ENCODE peak calls at places on chromosomes 6 and 20, in eight cellular contexts. One of them, this sample, is unnamed. For H3K4me1, the result is how much of the 10 kb centered on the place peaks cover.

GRCh38 chr20:25247666-25248500 is at the start of gene PYGB:
- DNase-seq in OCI-LY7: peak
- DNase-seq in SK-N-SH: peak
- DNase-seq in hepatocyte: peak
- DNase-seq in neural progenitor cell: peak
- DNase-seq in PC-3: peak
- DNase-seq in MM.1S: peak
- DNase-seq in HCT116: peak
- DNase-seq in this sample: peak

GRCh38 chr6:46983007-46983411 is 59.1 kb downstream of the ADGRF1 start:
- DNase-seq in OCI-LY7: no peak
- DNase-seq in SK-N-SH: no peak
- DNase-seq in hepatocyte: peak
- DNase-seq in neural progenitor cell: peak
- DNase-seq in PC-3: peak
- DNase-seq in MM.1S: no peak
- DNase-seq in HCT116: no peak
- DNase-seq in this sample: peak

GRCh38 chr6:45607818-45608217 is 230.1 kb upstream of the SUPT3H start:
- DNase-seq in OCI-LY7: no peak
- DNase-seq in SK-N-SH: no peak
- DNase-seq in hepatocyte: no peak
- DNase-seq in neural progenitor cell: no peak
- DNase-seq in PC-3: peak
- DNase-seq in MM.1S: no peak
- DNase-seq in HCT116: peak
- DNase-seq in this sample: no peak

GRCh38 chr6:106027760-106028159 is 58.4 kb upstream of the PRDM1 start:
- DNase-seq in OCI-LY7: no peak
- DNase-seq in SK-N-SH: no peak
- DNase-seq in hepatocyte: no peak
- DNase-seq in neural progenitor cell: peak
- DNase-seq in PC-3: no peak
- DNase-seq in MM.1S: no peak
- DNase-seq in HCT116: no peak
- DNase-seq in this sample: peak

GRCh38 chr6:53347250-53347920 is 1.4 kb downstream of the ELOVL5 start:
- DNase-seq in OCI-LY7: peak
- DNase-seq in SK-N-SH: no peak
- DNase-seq in hepatocyte: peak
- DNase-seq in neural progenitor cell: no peak
- DNase-seq in PC-3: peak
- DNase-seq in MM.1S: peak
- DNase-seq in HCT116: no peak
- DNase-seq in this sample: peak

GRCh38 chr6:157481189-157481864 is 100.3 kb downstream of the ZDHHC14 start:
- DNase-seq in OCI-LY7: no peak
- DNase-seq in SK-N-SH: no peak
- DNase-seq in hepatocyte: no peak
- DNase-seq in neural progenitor cell: no peak
- DNase-seq in PC-3: no peak
- DNase-seq in MM.1S: no peak
- DNase-seq in HCT116: no peak
- DNase-seq in this sample: no peak

GRCh38 chr20:23143098-23143497 is 57.0 kb upstream of the CD93 start:
- DNase-seq in OCI-LY7: no peak
- DNase-seq in SK-N-SH: no peak
- DNase-seq in hepatocyte: peak
- DNase-seq in neural progenitor cell: no peak
- DNase-seq in PC-3: peak
- DNase-seq in MM.1S: no peak
- DNase-seq in HCT116: peak
- DNase-seq in this sample: no peak

GRCh38 chr6:25352265-25352664 is 73.1 kb downstream of the CARMIL1 start:
- DNase-seq in OCI-LY7: no peak
- DNase-seq in SK-N-SH: no peak
- DNase-seq in hepatocyte: no peak
- DNase-seq in neural progenitor cell: no peak
- DNase-seq in PC-3: no peak
- DNase-seq in MM.1S: no peak
- DNase-seq in HCT116: no peak
- DNase-seq in this sample: no peak

GRCh38 chr6:158769696-158770446 is 49.3 kb downstream of the EZR start:
- DNase-seq in OCI-LY7: no peak
- DNase-seq in SK-N-SH: no peak
- DNase-seq in hepatocyte: no peak
- DNase-seq in neural progenitor cell: no peak
- DNase-seq in PC-3: no peak
- DNase-seq in MM.1S: no peak
- DNase-seq in HCT116: no peak
- DNase-seq in this sample: no peak

GRCh38 chr6:107827541-107827940 is 3.4 kb upstream of the SCML4 start:
- DNase-seq in OCI-LY7: no peak
- DNase-seq in SK-N-SH: no peak
- DNase-seq in hepatocyte: no peak
- DNase-seq in neural progenitor cell: no peak
- DNase-seq in PC-3: no peak
- DNase-seq in MM.1S: no peak
- DNase-seq in HCT116: no peak
- DNase-seq in this sample: peak

GRCh38 chr6:37082390-37082789 is 76.9 kb downstream of the FGD2 start:
- DNase-seq in OCI-LY7: no peak
- DNase-seq in SK-N-SH: no peak
- DNase-seq in hepatocyte: no peak
- DNase-seq in neural progenitor cell: no peak
- DNase-seq in PC-3: no peak
- DNase-seq in MM.1S: no peak
- DNase-seq in HCT116: no peak
- DNase-seq in this sample: no peak

GRCh38 chr20:58542411-58543095 is 27.4 kb upstream of the APCDD1L start:
- DNase-seq in OCI-LY7: no peak
- DNase-seq in SK-N-SH: no peak
- DNase-seq in hepatocyte: no peak
- DNase-seq in neural progenitor cell: no peak
- DNase-seq in PC-3: peak
- DNase-seq in MM.1S: no peak
- DNase-seq in HCT116: peak
- DNase-seq in this sample: no peak

GRCh38 chr6:69881322-69882151 is 15.2 kb downstream of the COL19A1 start:
- DNase-seq in OCI-LY7: peak
- DNase-seq in SK-N-SH: no peak
- DNase-seq in hepatocyte: no peak
- DNase-seq in neural progenitor cell: no peak
- DNase-seq in PC-3: no peak
- DNase-seq in MM.1S: no peak
- DNase-seq in HCT116: no peak
- DNase-seq in this sample: no peak

DNA sequence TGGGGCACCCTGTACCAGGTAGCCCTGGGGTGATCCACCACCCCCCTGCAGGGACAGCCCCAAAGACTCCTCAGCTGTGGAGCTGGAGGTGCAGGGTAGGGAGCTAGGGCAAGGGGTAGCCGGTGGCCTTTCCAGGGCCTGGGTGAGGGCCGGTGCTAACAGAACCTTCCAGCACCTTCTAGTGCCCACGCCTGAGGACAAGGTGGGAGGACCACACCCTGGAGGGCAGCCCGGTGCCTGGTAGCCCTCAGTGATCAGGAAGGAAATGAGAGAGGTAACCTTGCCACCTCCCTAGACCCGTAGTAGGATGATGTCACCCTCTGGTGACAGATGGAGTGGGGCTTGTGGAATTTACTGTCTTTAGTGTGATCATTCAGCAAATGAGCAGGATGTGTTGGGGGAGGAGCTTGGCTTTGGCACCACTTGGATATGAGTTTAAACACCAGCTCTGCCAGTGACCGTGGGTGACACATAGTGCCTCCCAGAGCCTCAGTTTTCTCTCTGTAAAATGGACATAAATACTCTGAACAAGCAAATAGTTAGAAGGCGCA is 187.7 kb downstream of the NFATC2 start:
- DNase-seq in OCI-LY7: no peak
- DNase-seq in SK-N-SH: no peak
- DNase-seq in hepatocyte: no peak
- DNase-seq in neural progenitor cell: no peak
- DNase-seq in PC-3: peak
- DNase-seq in MM.1S: no peak
- DNase-seq in HCT116: no peak
- DNase-seq in this sample: no peak
- H3K4me1 ChIP-seq in OCI-LY7: under half
- H3K4me1 ChIP-seq in SK-N-SH: under half
- H3K4me1 ChIP-seq in hepatocyte: under half
- H3K4me1 ChIP-seq in neural progenitor cell: under half
- H3K4me1 ChIP-seq in PC-3: half or more
- H3K4me1 ChIP-seq in MM.1S: under half
- H3K4me1 ChIP-seq in HCT116: under half
- H3K4me1 ChIP-seq in this sample: under half

GRCh38 chr6:111027219-111027618 is 45.4 kb downstream of the RPF2 start:
- DNase-seq in OCI-LY7: no peak
- DNase-seq in SK-N-SH: no peak
- DNase-seq in hepatocyte: no peak
- DNase-seq in neural progenitor cell: no peak
- DNase-seq in PC-3: no peak
- DNase-seq in MM.1S: no peak
- DNase-seq in HCT116: no peak
- DNase-seq in this sample: no peak
- TF ChIP-seq CTCF in OCI-LY7: peak
- TF ChIP-seq CTCF in SK-N-SH: no peak
- TF ChIP-seq CTCF in hepatocyte: no peak
- TF ChIP-seq CTCF in neural progenitor cell: peak
- TF ChIP-seq CTCF in PC-3: peak
- TF ChIP-seq CTCF in MM.1S: no peak
- TF ChIP-seq CTCF in HCT116: no peak
- TF ChIP-seq CTCF in this sample: peak

DNA sequence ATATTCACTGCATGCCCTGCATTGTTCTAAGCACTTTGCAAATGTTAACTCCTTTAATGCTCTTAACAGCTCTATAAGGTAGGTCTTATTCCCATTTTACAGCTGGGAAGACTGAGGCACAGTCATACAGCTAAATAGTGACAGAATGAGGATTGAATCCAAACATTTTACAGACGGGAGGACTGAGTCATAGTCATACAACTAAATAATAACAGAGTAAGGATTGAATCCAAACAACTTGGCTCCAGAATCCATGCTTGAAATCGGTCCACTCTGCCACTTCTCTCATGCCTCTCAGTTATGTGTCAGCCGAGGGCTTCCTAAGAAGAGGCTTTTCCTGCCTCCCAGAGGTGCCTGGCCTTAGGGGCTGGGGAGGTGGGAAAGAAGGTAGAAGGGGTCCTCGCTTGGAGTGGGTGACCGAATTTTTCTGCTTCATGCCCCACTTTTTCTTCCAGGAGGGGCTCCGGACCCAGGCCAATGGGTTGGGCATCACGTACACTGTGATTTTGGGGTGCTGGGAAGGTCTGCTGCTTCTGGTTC is 137.4 kb upstream of the RNF24 start:
- DNase-seq in OCI-LY7: no peak
- DNase-seq in SK-N-SH: no peak
- DNase-seq in hepatocyte: no peak
- DNase-seq in neural progenitor cell: no peak
- DNase-seq in PC-3: peak
- DNase-seq in MM.1S: no peak
- DNase-seq in HCT116: no peak
- DNase-seq in this sample: no peak
- TF ChIP-seq EZH2phosphoT487 in OCI-LY7: no peak
- TF ChIP-seq EZH2phosphoT487 in SK-N-SH: no peak
- TF ChIP-seq EZH2phosphoT487 in hepatocyte: no peak
- TF ChIP-seq EZH2phosphoT487 in neural progenitor cell: no peak
- TF ChIP-seq EZH2phosphoT487 in PC-3: no peak
- TF ChIP-seq EZH2phosphoT487 in MM.1S: no peak
- TF ChIP-seq EZH2phosphoT487 in HCT116: no peak
- TF ChIP-seq EZH2phosphoT487 in this sample: no peak

GRCh38 chr6:109104512-109104911 is 9.2 kb downstream of the CEP57L1 start:
- DNase-seq in OCI-LY7: no peak
- DNase-seq in SK-N-SH: no peak
- DNase-seq in hepatocyte: no peak
- DNase-seq in neural progenitor cell: no peak
- DNase-seq in PC-3: no peak
- DNase-seq in MM.1S: no peak
- DNase-seq in HCT116: no peak
- DNase-seq in this sample: no peak

GRCh38 chr6:109103942-109104341 is 8.6 kb downstream of the CEP57L1 start:
- DNase-seq in OCI-LY7: no peak
- DNase-seq in SK-N-SH: no peak
- DNase-seq in hepatocyte: no peak
- DNase-seq in neural progenitor cell: no peak
- DNase-seq in PC-3: no peak
- DNase-seq in MM.1S: no peak
- DNase-seq in HCT116: no peak
- DNase-seq in this sample: no peak

GRCh38 chr6:109102762-109103161 is 7.5 kb downstream of the CEP57L1 start:
- DNase-seq in OCI-LY7: no peak
- DNase-seq in SK-N-SH: peak
- DNase-seq in hepatocyte: no peak
- DNase-seq in neural progenitor cell: no peak
- DNase-seq in PC-3: no peak
- DNase-seq in MM.1S: no peak
- DNase-seq in HCT116: no peak
- DNase-seq in this sample: no peak

GRCh38 chr6:109105681-109106080 is 10.4 kb downstream of the CEP57L1 start:
- DNase-seq in OCI-LY7: no peak
- DNase-seq in SK-N-SH: no peak
- DNase-seq in hepatocyte: no peak
- DNase-seq in neural progenitor cell: no peak
- DNase-seq in PC-3: no peak
- DNase-seq in MM.1S: no peak
- DNase-seq in HCT116: no peak
- DNase-seq in this sample: no peak
- H3K4me1 ChIP-seq in OCI-LY7: under half
- H3K4me1 ChIP-seq in SK-N-SH: under half
- H3K4me1 ChIP-seq in hepatocyte: under half
- H3K4me1 ChIP-seq in neural progenitor cell: under half
- H3K4me1 ChIP-seq in PC-3: under half
- H3K4me1 ChIP-seq in MM.1S: under half
- H3K4me1 ChIP-seq in HCT116: under half
- H3K4me1 ChIP-seq in this sample: under half